ENCODE peak calls at places on chromosomes 5 and 9, in eight cellular contexts. X, H, T, O, S, Z, W and Y are unnamed samples.

GRCh38 chr9:87119328-87119881 is 172.1 kb upstream of the GAS1 start:
- DNase-seq in X (no peak), H (no peak), T (no peak), O (peak; percentile 60), S (peak; percentile 81), Z (peak; percentile 74), W (no peak), Y (no peak)

GRCh38 chr9:14373319-14373632 is 59.3 kb upstream of the NFIB start:
- DNase-seq in X (no peak), H (no peak), T (no peak), O (no peak), S (peak; percentile 22), Z (no peak), W (no peak), Y (no peak)

GRCh38 chr9:113844466-113844865 is 31.6 kb upstream of the ZNF618 start:
- DNase-seq in X (no peak), H (no peak), T (no peak), O (no peak), S (no peak), Z (no peak), W (no peak), Y (no peak)

GRCh38 chr5:172065431-172066065 is 59.1 kb upstream of the FBXW11 start:
- DNase-seq in X (no peak), H (no peak), T (no peak), O (no peak), S (no peak), Z (no peak), W (no peak), Y (no peak)

GRCh38 chr9:81565609-81566008 is 123.7 kb downstream of the TLE1 start:
- DNase-seq in X (no peak), H (no peak), T (no peak), O (no peak), S (no peak), Z (no peak), W (no peak), Y (no peak)

GRCh38 chr5:65722575-65723424 is 795 bp downstream of the NLN start:
- DNase-seq in X (peak; percentile 16), H (peak; percentile 35), T (peak; percentile 10), O (no peak), S (peak; percentile 68), Z (no peak), W (no peak), Y (no peak)

GRCh38 chr5:146475190-146475801 is 28.2 kb downstream of the TCERG1 start:
- DNase-seq in X (no peak), H (no peak), T (no peak), O (no peak), S (no peak), Z (no peak), W (no peak), Y (no peak)

GRCh38 chr9:115462623-115463022 is 344.7 kb upstream of the TNC start:
- DNase-seq in X (no peak), H (no peak), T (no peak), O (no peak), S (no peak), Z (no peak), W (no peak), Y (no peak)

GRCh38 chr9:102867488-102867887 is 127.6 kb upstream of the CYLC2 start:
- DNase-seq in X (no peak), H (no peak), T (no peak), O (no peak), S (no peak), Z (no peak), W (no peak), Y (no peak)